ENCODE peak calls at places on chromosomes 16 and 17, in four cellular contexts. J is SJSA1; M is effector memory CD4-positive, alpha-beta T cell; G is left lung. E is an unnamed sample. For H3K27me3, the result is how much of the 10 kb centered on the place peaks cover.

GRCh38 chr17:80119271-80119791 is 17.9 kb downstream of the GAA start:
- DNase-seq in G (no peak), M (no peak), J (peak), E (no peak)

GRCh38 chr16:12057276-12057675 is 80.7 kb downstream of the SNX29 start:
- DNase-seq in M (no peak), G (no peak), J (no peak), E (no peak)

GRCh38 chr16:29743827-29744531 is 1.8 kb downstream of the C16orf54 start:
- DNase-seq in M (no peak), G (no peak), J (no peak), E (no peak)

GRCh38 chr17:55426851-55427586 is 5.4 kb upstream of the MMD start:
- DNase-seq in M (no peak), J (no peak), G (no peak), E (no peak)

GRCh38 chr17:48310748-48311213 is 119.2 kb downstream of the SKAP1 start:
- DNase-seq in G (no peak), J (no peak), M (no peak), E (no peak)

GRCh38 chr17:55264640-55265298 is at the start of gene HLF:
- DNase-seq in M (peak), J (peak), G (peak), E (peak)

GRCh38 chr17:8726477-8726876 is 18.2 kb downstream of the CCDC42 start:
- DNase-seq in G (no peak), M (no peak), J (no peak), E (no peak)

GRCh38 chr17:17724991-17725852 is 44.0 kb downstream of the RAI1 start:
- DNase-seq in G (no peak), M (no peak), J (no peak), E (no peak)

GRCh38 chr16:35431829-35432663 is 1972.6 kb downstream of the TP53TG3F start:
- DNase-seq in G (peak), J (no peak), M (no peak), E (no peak)

GRCh38 chr17:64736804-64737492 is 74.8 kb upstream of the SMURF2 start:
- DNase-seq in M (no peak), J (peak), G (no peak), E (no peak)

GRCh38 chr16:50839920-50840729 is 98.2 kb downstream of the CYLD start:
- DNase-seq in J (peak), G (no peak), M (no peak), E (no peak)

GRCh38 chr17:63911657-63912100 is 621 bp upstream of the CSHL1 start:
- DNase-seq in M (peak), J (no peak), G (no peak), E (no peak)

GRCh38 chr17:19747829-19748806 is at the start of gene ALDH3A1:
- DNase-seq in J (no peak), G (peak), M (no peak), E (no peak)

GRCh38 chr17:64130559-64131001 is 636 bp upstream of the ERN1 start:
- DNase-seq in J (peak), M (peak), G (no peak), E (no peak)

GRCh38 chr17:76611747-76612143 is 26.1 kb upstream of the ST6GALNAC2 start:
- DNase-seq in J (no peak), G (no peak), M (no peak), E (no peak)

GRCh38 chr17:6651483-6652452 is at the start of the genes C17orf100 and MED31:
- DNase-seq in G (peak), M (peak), J (peak), E (peak)
- H3K27me3 ChIP-seq in G (under half), M (under half), J (under half), E (under half)

DNA sequence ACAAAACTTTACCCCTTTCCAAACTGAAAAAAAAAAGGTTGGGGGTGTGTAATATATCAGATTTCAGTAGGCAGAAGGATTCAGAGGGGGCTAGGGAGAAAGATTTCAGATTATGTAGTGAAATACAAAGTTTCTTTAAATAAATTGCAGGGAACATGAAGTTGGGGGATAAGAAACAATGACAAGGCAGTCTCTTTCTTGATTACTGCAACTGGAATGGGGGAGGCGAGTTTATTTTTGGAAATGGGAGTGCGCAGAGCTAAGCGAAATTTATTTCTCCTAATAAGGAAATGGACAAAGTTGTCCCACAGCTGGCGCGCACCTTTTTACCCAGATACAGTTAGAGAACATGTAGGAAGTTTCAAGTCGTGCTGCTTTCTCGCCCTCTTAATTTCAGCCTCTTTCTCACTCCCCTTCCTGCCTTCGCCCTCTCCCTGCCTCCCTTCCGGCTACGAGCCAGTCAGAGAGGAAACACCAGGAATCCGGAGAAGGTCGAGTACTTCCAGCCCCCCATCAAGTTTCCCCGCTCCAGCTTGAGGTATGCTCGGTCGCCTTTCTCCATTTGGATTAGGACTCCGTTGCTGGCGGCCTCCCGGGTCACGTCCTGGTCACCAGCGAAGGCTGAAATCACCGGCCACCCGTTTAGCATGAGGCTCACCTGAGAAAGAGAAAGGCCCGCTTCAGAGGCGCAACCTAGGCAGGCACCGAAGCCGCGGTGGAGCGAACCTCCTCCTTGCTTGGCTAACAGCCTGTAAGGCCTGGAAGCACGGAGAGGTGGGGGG is 2.5 kb downstream of the CBLN1 start:
- DNase-seq in G (peak), M (no peak), J (no peak), E (no peak)
- H3K27me3 ChIP-seq in G (half or more), M (under half), J (half or more), E (under half)

GRCh38 chr16:1038932-1039331 is 33.6 kb upstream of the SSTR5 start:
- DNase-seq in G (no peak), M (no peak), J (no peak), E (no peak)
- H3K27me3 ChIP-seq in G (half or more), M (under half), J (half or more), E (under half)

DNA sequence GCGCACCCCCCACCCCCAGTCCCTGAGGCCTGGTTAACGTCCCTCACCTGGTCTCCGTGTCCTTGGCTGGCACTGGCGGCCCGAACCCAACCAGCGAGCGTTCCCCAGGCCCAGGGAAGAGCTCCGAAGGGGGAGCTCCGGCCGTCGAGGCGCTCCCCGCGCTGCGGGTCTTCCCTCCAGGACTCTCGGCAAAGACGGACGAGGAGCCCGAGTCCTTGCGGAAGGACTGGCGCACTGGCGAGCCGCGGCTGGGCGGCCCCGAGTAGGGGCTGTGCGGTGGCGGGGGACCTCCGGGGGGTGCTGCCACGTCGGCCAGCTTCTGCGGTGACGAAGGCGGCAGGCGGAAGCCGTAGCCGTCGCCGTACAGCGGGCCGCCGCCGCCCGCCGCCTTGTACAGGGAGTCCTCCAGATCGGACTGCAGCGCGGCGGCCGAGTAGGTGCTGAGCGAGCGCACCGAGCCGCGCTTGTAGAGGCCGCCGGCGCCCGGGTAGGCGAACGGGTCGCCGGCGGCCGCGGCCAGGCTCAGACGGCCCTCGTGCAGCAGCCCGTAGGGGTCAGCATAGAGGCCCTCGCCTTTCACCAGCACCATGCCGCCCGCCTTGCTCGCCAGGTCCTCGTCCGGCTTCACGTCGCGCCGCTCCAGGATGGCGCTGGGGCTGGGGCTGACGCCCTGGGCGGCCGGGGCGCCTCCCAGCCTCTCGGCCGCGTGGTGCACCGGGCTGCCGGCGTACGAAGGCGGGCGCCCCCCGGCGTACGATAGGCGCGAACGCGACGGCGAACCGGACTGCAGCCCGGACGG is 44.1 kb downstream of the SRCIN1 start:
- DNase-seq in J (no peak), G (no peak), M (no peak), E (no peak)
- H3K27me3 ChIP-seq in J (half or more), G (half or more), M (half or more), E (under half)

E was measured in GM06990.